ENCODE peak calls at places on chromosome 21, in eight cellular contexts. One of them, this sample, is unnamed. For H3K27me3, the result is how much of the 10 kb centered on the place peaks cover.

GRCh38 chr21:41289431-41289830 is 27.2 kb upstream of the FAM3B start:
- DNase-seq in AG04450: no peak
- DNase-seq in body of pancreas: peak
- DNase-seq in bronchial epithelial cell: peak
- DNase-seq in CD4-positive, CD25-positive, alpha-beta regulatory T cell: no peak
- DNase-seq in lung: no peak
- DNase-seq in CD8-positive, alpha-beta T cell: no peak
- DNase-seq in tibial nerve: no peak
- DNase-seq in this sample: peak

GRCh38 chr21:43283136-43283924 is 114.5 kb downstream of the CRYAA start:
- DNase-seq in CD4-positive, CD25-positive, alpha-beta regulatory T cell: no peak
- DNase-seq in lung: no peak
- DNase-seq in tibial nerve: no peak
- DNase-seq in CD8-positive, alpha-beta T cell: no peak
- DNase-seq in body of pancreas: no peak
- DNase-seq in AG04450: no peak
- DNase-seq in bronchial epithelial cell: no peak
- DNase-seq in this sample: no peak

GRCh38 chr21:15549671-15550070 is 180.1 kb upstream of the USP25 start:
- DNase-seq in body of pancreas: no peak
- DNase-seq in CD8-positive, alpha-beta T cell: no peak
- DNase-seq in lung: no peak
- DNase-seq in CD4-positive, CD25-positive, alpha-beta regulatory T cell: no peak
- DNase-seq in AG04450: no peak
- DNase-seq in bronchial epithelial cell: no peak
- DNase-seq in tibial nerve: no peak
- DNase-seq in this sample: no peak

GRCh38 chr21:41419921-41420862 is 5.8 kb upstream of the MX1 start:
- DNase-seq in bronchial epithelial cell: peak
- DNase-seq in body of pancreas: peak
- DNase-seq in CD8-positive, alpha-beta T cell: peak
- DNase-seq in lung: peak
- DNase-seq in CD4-positive, CD25-positive, alpha-beta regulatory T cell: peak
- DNase-seq in tibial nerve: peak
- DNase-seq in AG04450: peak
- DNase-seq in this sample: peak

GRCh38 chr21:27818847-27819246 is 852.0 kb upstream of the ADAMTS5 start:
- DNase-seq in body of pancreas: no peak
- DNase-seq in tibial nerve: no peak
- DNase-seq in CD8-positive, alpha-beta T cell: no peak
- DNase-seq in AG04450: no peak
- DNase-seq in bronchial epithelial cell: peak
- DNase-seq in lung: no peak
- DNase-seq in CD4-positive, CD25-positive, alpha-beta regulatory T cell: no peak
- DNase-seq in this sample: no peak

GRCh38 chr21:40049031-40049958 is 182.1 kb downstream of the PCP4 start:
- DNase-seq in body of pancreas: no peak
- DNase-seq in AG04450: no peak
- DNase-seq in CD4-positive, CD25-positive, alpha-beta regulatory T cell: no peak
- DNase-seq in CD8-positive, alpha-beta T cell: no peak
- DNase-seq in tibial nerve: peak
- DNase-seq in bronchial epithelial cell: peak
- DNase-seq in lung: no peak
- DNase-seq in this sample: peak

GRCh38 chr21:42238185-42238934 is 19.4 kb downstream of the ABCG1 start:
- DNase-seq in body of pancreas: no peak
- DNase-seq in bronchial epithelial cell: peak
- DNase-seq in AG04450: no peak
- DNase-seq in CD8-positive, alpha-beta T cell: no peak
- DNase-seq in CD4-positive, CD25-positive, alpha-beta regulatory T cell: peak
- DNase-seq in tibial nerve: no peak
- DNase-seq in lung: no peak
- DNase-seq in this sample: no peak

GRCh38 chr21:33884361-33885157 is 31.0 kb downstream of the ATP5PO start:
- DNase-seq in body of pancreas: no peak
- DNase-seq in CD4-positive, CD25-positive, alpha-beta regulatory T cell: no peak
- DNase-seq in CD8-positive, alpha-beta T cell: no peak
- DNase-seq in tibial nerve: no peak
- DNase-seq in bronchial epithelial cell: no peak
- DNase-seq in AG04450: no peak
- DNase-seq in lung: no peak
- DNase-seq in this sample: no peak

GRCh38 chr21:27424601-27425000 is 457.7 kb upstream of the ADAMTS5 start:
- DNase-seq in CD4-positive, CD25-positive, alpha-beta regulatory T cell: no peak
- DNase-seq in bronchial epithelial cell: peak
- DNase-seq in lung: no peak
- DNase-seq in body of pancreas: no peak
- DNase-seq in AG04450: no peak
- DNase-seq in tibial nerve: no peak
- DNase-seq in CD8-positive, alpha-beta T cell: no peak
- DNase-seq in this sample: no peak

GRCh38 chr21:27393726-27394125 is 426.8 kb upstream of the ADAMTS5 start:
- DNase-seq in tibial nerve: no peak
- DNase-seq in body of pancreas: no peak
- DNase-seq in CD8-positive, alpha-beta T cell: no peak
- DNase-seq in bronchial epithelial cell: no peak
- DNase-seq in CD4-positive, CD25-positive, alpha-beta regulatory T cell: no peak
- DNase-seq in AG04450: no peak
- DNase-seq in lung: no peak
- DNase-seq in this sample: no peak

GRCh38 chr21:15071012-15071411 is 6.2 kb upstream of the NRIP1 start:
- DNase-seq in body of pancreas: no peak
- DNase-seq in CD8-positive, alpha-beta T cell: no peak
- DNase-seq in tibial nerve: no peak
- DNase-seq in CD4-positive, CD25-positive, alpha-beta regulatory T cell: no peak
- DNase-seq in lung: no peak
- DNase-seq in bronchial epithelial cell: no peak
- DNase-seq in AG04450: no peak
- DNase-seq in this sample: no peak

GRCh38 chr21:42636535-42636914 is 16.9 kb upstream of the PDE9A start:
- DNase-seq in CD8-positive, alpha-beta T cell: no peak
- DNase-seq in AG04450: no peak
- DNase-seq in body of pancreas: no peak
- DNase-seq in tibial nerve: no peak
- DNase-seq in CD4-positive, CD25-positive, alpha-beta regulatory T cell: no peak
- DNase-seq in lung: no peak
- DNase-seq in bronchial epithelial cell: peak
- DNase-seq in this sample: no peak

GRCh38 chr21:31180256-31181088 is 142.2 kb upstream of the KRTAP19-8 start:
- DNase-seq in CD4-positive, CD25-positive, alpha-beta regulatory T cell: peak
- DNase-seq in body of pancreas: no peak
- DNase-seq in bronchial epithelial cell: peak
- DNase-seq in AG04450: no peak
- DNase-seq in CD8-positive, alpha-beta T cell: no peak
- DNase-seq in tibial nerve: peak
- DNase-seq in lung: no peak
- DNase-seq in this sample: peak

GRCh38 chr21:42836767-42837301 is 42.5 kb downstream of the WDR4 start:
- DNase-seq in AG04450: no peak
- DNase-seq in lung: no peak
- DNase-seq in CD4-positive, CD25-positive, alpha-beta regulatory T cell: no peak
- DNase-seq in tibial nerve: no peak
- DNase-seq in bronchial epithelial cell: no peak
- DNase-seq in body of pancreas: no peak
- DNase-seq in CD8-positive, alpha-beta T cell: no peak
- DNase-seq in this sample: peak

GRCh38 chr21:32096411-32096810 is 182.4 kb downstream of the MIS18A start:
- DNase-seq in lung: no peak
- DNase-seq in tibial nerve: no peak
- DNase-seq in CD4-positive, CD25-positive, alpha-beta regulatory T cell: peak
- DNase-seq in body of pancreas: no peak
- DNase-seq in bronchial epithelial cell: no peak
- DNase-seq in AG04450: no peak
- DNase-seq in CD8-positive, alpha-beta T cell: no peak
- DNase-seq in this sample: peak

GRCh38 chr21:33940846-33941245 is 25.2 kb upstream of the ATP5PO start:
- DNase-seq in tibial nerve: no peak
- DNase-seq in bronchial epithelial cell: no peak
- DNase-seq in AG04450: no peak
- DNase-seq in body of pancreas: no peak
- DNase-seq in CD4-positive, CD25-positive, alpha-beta regulatory T cell: no peak
- DNase-seq in lung: no peak
- DNase-seq in CD8-positive, alpha-beta T cell: no peak
- DNase-seq in this sample: no peak

GRCh38 chr21:27371688-27372331 is 404.9 kb upstream of the ADAMTS5 start:
- DNase-seq in tibial nerve: no peak
- DNase-seq in body of pancreas: no peak
- DNase-seq in CD4-positive, CD25-positive, alpha-beta regulatory T cell: no peak
- DNase-seq in CD8-positive, alpha-beta T cell: no peak
- DNase-seq in AG04450: no peak
- DNase-seq in lung: no peak
- DNase-seq in bronchial epithelial cell: peak
- DNase-seq in this sample: no peak

GRCh38 chr21:26800455-26801454 is 44.5 kb downstream of the ADAMTS1 start:
- DNase-seq in AG04450: no peak
- DNase-seq in tibial nerve: peak
- DNase-seq in CD8-positive, alpha-beta T cell: no peak
- DNase-seq in bronchial epithelial cell: no peak
- DNase-seq in CD4-positive, CD25-positive, alpha-beta regulatory T cell: no peak
- DNase-seq in lung: no peak
- DNase-seq in body of pancreas: no peak
- DNase-seq in this sample: no peak

GRCh38 chr21:46665566-46665965 is 30.1 kb downstream of the PRMT2 start:
- DNase-seq in CD8-positive, alpha-beta T cell: no peak
- DNase-seq in lung: no peak
- DNase-seq in bronchial epithelial cell: no peak
- DNase-seq in body of pancreas: no peak
- DNase-seq in CD4-positive, CD25-positive, alpha-beta regulatory T cell: no peak
- DNase-seq in AG04450: no peak
- DNase-seq in tibial nerve: no peak
- DNase-seq in this sample: no peak

GRCh38 chr21:26550357-26550756 is 22.7 kb downstream of the CYYR1 start:
- DNase-seq in lung: no peak
- DNase-seq in AG04450: no peak
- DNase-seq in CD8-positive, alpha-beta T cell: no peak
- DNase-seq in body of pancreas: no peak
- DNase-seq in bronchial epithelial cell: peak
- DNase-seq in tibial nerve: no peak
- DNase-seq in CD4-positive, CD25-positive, alpha-beta regulatory T cell: no peak
- DNase-seq in this sample: no peak

GRCh38 chr21:23694396-23694795 is 1912.9 kb downstream of the MRPL39 start:
- DNase-seq in tibial nerve: no peak
- DNase-seq in body of pancreas: no peak
- DNase-seq in AG04450: no peak
- DNase-seq in lung: no peak
- DNase-seq in bronchial epithelial cell: no peak
- DNase-seq in CD8-positive, alpha-beta T cell: no peak
- DNase-seq in CD4-positive, CD25-positive, alpha-beta regulatory T cell: no peak
- DNase-seq in this sample: no peak

DNA sequence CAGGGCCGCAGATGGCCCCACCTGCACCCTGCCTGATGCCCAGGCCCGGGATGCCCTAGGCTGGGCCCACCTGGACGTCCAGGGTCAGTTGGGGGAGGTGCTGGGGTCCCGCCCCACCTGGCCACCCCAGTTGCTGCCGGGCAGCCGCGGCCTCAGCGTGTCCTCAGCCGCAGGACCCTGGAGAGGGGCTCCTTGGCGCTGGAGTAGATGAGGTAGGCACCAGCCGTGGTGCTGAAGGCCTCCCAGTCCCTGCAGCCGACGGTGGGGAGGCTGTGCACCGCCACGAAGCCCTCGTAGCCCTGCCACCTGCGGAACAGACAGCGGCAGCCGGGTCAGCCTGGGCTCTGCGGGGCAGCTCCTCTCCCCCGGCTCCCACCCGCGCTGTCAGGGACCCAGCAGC is 40.4 kb downstream of the KRTAP10-1 start:
- DNase-seq in body of pancreas: no peak
- DNase-seq in tibial nerve: no peak
- DNase-seq in bronchial epithelial cell: no peak
- DNase-seq in lung: no peak
- DNase-seq in CD8-positive, alpha-beta T cell: no peak
- DNase-seq in AG04450: no peak
- DNase-seq in CD4-positive, CD25-positive, alpha-beta regulatory T cell: no peak
- DNase-seq in this sample: peak
- H3K27me3 ChIP-seq in body of pancreas: under half
- H3K27me3 ChIP-seq in tibial nerve: under half
- H3K27me3 ChIP-seq in bronchial epithelial cell: under half
- H3K27me3 ChIP-seq in lung: under half
- H3K27me3 ChIP-seq in CD8-positive, alpha-beta T cell: under half
- H3K27me3 ChIP-seq in AG04450: under half
- H3K27me3 ChIP-seq in CD4-positive, CD25-positive, alpha-beta regulatory T cell: under half
- H3K27me3 ChIP-seq in this sample: under half

DNA sequence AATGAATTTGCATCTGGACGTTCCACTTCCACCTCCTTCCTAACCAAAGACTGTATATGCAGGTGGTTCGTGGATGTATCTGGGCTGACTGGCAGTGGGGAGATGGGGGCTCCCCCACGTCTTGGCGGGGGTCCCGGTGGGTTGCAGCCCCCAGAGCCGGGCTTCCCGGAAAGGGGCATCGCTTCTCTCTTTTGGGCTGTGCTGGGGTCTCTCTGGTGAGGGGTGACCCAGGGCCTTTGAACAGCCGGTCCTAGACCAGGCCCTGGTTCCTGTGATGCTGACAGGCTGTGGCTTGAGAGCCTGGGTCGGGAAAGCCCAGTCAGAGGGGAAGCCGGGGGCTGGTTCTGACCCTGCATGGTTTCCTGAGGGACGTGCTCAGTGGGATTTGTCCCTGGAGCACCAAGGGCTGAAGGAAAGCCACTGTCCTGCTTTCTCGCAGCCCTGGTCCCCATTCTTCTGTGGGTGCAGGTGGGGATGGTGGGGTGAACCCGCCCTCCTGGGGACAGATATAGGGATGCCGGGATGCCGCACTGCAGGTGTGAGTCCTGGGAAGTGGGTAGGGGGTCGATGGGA is 29.8 kb downstream of the COL18A1 start:
- DNase-seq in CD4-positive, CD25-positive, alpha-beta regulatory T cell: no peak
- DNase-seq in CD8-positive, alpha-beta T cell: no peak
- DNase-seq in bronchial epithelial cell: no peak
- DNase-seq in tibial nerve: no peak
- DNase-seq in lung: no peak
- DNase-seq in AG04450: no peak
- DNase-seq in body of pancreas: no peak
- DNase-seq in this sample: peak
- H3K27me3 ChIP-seq in CD4-positive, CD25-positive, alpha-beta regulatory T cell: under half
- H3K27me3 ChIP-seq in CD8-positive, alpha-beta T cell: under half
- H3K27me3 ChIP-seq in bronchial epithelial cell: under half
- H3K27me3 ChIP-seq in tibial nerve: under half
- H3K27me3 ChIP-seq in lung: under half
- H3K27me3 ChIP-seq in AG04450: under half
- H3K27me3 ChIP-seq in body of pancreas: under half
- H3K27me3 ChIP-seq in this sample: under half

DNA sequence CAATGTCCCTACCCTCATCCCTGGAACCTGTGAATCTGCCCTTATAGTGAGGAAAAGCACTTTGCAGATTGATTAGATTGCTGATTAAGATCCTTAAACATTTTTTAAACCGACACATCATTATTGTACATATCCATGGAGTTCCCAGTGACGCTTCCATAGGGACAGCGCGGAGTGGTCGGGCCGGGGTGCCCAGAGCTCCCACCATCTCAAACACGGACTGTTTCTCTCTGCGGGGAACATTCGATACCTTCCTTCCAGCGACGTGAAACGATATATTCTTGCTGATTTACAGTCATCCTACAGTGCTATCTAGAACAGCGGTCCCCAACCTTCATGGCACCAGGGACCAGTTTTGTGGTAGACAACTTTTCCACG is 4.0 kb downstream of the KRTAP10-12 start:
- DNase-seq in CD4-positive, CD25-positive, alpha-beta regulatory T cell: no peak
- DNase-seq in tibial nerve: no peak
- DNase-seq in bronchial epithelial cell: no peak
- DNase-seq in lung: peak
- DNase-seq in AG04450: no peak
- DNase-seq in CD8-positive, alpha-beta T cell: no peak
- DNase-seq in body of pancreas: no peak
- DNase-seq in this sample: no peak
- H3K27me3 ChIP-seq in CD4-positive, CD25-positive, alpha-beta regulatory T cell: under half
- H3K27me3 ChIP-seq in tibial nerve: under half
- H3K27me3 ChIP-seq in bronchial epithelial cell: under half
- H3K27me3 ChIP-seq in lung: under half
- H3K27me3 ChIP-seq in AG04450: under half
- H3K27me3 ChIP-seq in CD8-positive, alpha-beta T cell: under half
- H3K27me3 ChIP-seq in body of pancreas: under half
- H3K27me3 ChIP-seq in this sample: under half

GRCh38 chr21:38769253-38769780 is 36.4 kb upstream of the ETS2 start:
- DNase-seq in lung: no peak
- DNase-seq in CD4-positive, CD25-positive, alpha-beta regulatory T cell: no peak
- DNase-seq in AG04450: peak
- DNase-seq in CD8-positive, alpha-beta T cell: no peak
- DNase-seq in tibial nerve: no peak
- DNase-seq in bronchial epithelial cell: no peak
- DNase-seq in body of pancreas: no peak
- DNase-seq in this sample: peak
- H3K27me3 ChIP-seq in lung: under half
- H3K27me3 ChIP-seq in CD4-positive, CD25-positive, alpha-beta regulatory T cell: under half
- H3K27me3 ChIP-seq in AG04450: under half
- H3K27me3 ChIP-seq in CD8-positive, alpha-beta T cell: under half
- H3K27me3 ChIP-seq in tibial nerve: under half
- H3K27me3 ChIP-seq in bronchial epithelial cell: under half
- H3K27me3 ChIP-seq in body of pancreas: under half
- H3K27me3 ChIP-seq in this sample: under half

This sample was measured in H7.